ENCODE peak calls at places on chromosomes 3 and 15, in eight cellular contexts. W is dorsolateral prefrontal cortex, D is choroid plexus epithelial cell, E is HFFc6, Z is B cell, Y is GM23338, F is progenitor cell of endocrine pancreas, O is esophagus muscularis mucosa. Q is an unnamed sample.

GRCh38 chr15:75659928-75660645 is 12.4 kb downstream of the SNX33 start:
- DNase-seq in F (no peak), W (no peak), Z (no peak), D (no peak), O (no peak), Y (no peak), E (no peak), Q (no peak)

GRCh38 chr15:29952245-29952644 is 130.0 kb upstream of the TJP1 start:
- DNase-seq in Z (no peak), W (peak; percentile 81), F (no peak), Y (no peak), O (no peak), E (no peak), D (peak; percentile 41), Q (no peak)

GRCh38 chr15:46685096-46685495 is 1032.2 kb upstream of the SEMA6D start:
- DNase-seq in Z (no peak), E (no peak), Y (no peak), D (no peak), W (no peak), O (no peak), F (no peak), Q (no peak)

GRCh38 chr3:57464801-57465200 is 79.3 kb downstream of the DNAH12 start:
- DNase-seq in Y (peak; percentile 13), O (no peak), E (no peak), D (peak; percentile 49), Z (no peak), W (no peak), F (no peak), Q (no peak)

GRCh38 chr3:156826896-156827882 is 1.0 kb downstream of the LEKR1 start:
- DNase-seq in D (no peak), O (no peak), Z (no peak), Y (peak; percentile 74), F (no peak), E (no peak), W (no peak), Q (no peak)

GRCh38 chr3:100033184-100033583 is 81.1 kb downstream of the FILIP1L start:
- DNase-seq in W (no peak), D (peak; percentile 96), Y (no peak), E (peak; percentile 24), F (no peak), O (no peak), Z (no peak), Q (no peak)

GRCh38 chr3:106277731-106278130 is 408.9 kb upstream of the CBLB start:
- DNase-seq in O (no peak), Y (no peak), Z (no peak), F (no peak), E (no peak), W (no peak), D (no peak), Q (no peak)

GRCh38 chr3:141656771-141657170 is 81.3 kb upstream of the RNF7 start:
- DNase-seq in Z (no peak), F (no peak), D (peak; percentile 76), E (peak; percentile 62), O (peak; percentile 29), W (no peak), Y (no peak), Q (no peak)

GRCh38 chr3:140903196-140903595 is 38.4 kb upstream of the SLC25A36 start:
- DNase-seq in E (no peak), O (no peak), Y (no peak), D (peak; percentile 11), Z (no peak), W (no peak), F (no peak), Q (no peak)

GRCh38 chr15:27770769-27771554 is 328.2 kb downstream of the OCA2 start:
- DNase-seq in O (no peak), Y (no peak), W (no peak), F (no peak), D (no peak), E (no peak), Z (no peak), Q (no peak)

GRCh38 chr3:169966951-169967915 is 626 bp downstream of the SEC62 start:
- DNase-seq in W (peak; percentile 48), F (peak; percentile 52), D (peak; percentile 66), Y (peak; percentile 72), Z (peak; percentile 76), E (peak; percentile 32), O (peak; percentile 93), Q (no peak)

GRCh38 chr15:66251790-66252355 is 1.7 kb downstream of the MEGF11 start:
- DNase-seq in E (no peak), W (no peak), O (no peak), Y (peak; percentile 65), Z (peak; percentile 54), F (no peak), D (no peak), Q (no peak)

GRCh38 chr3:149339931-149340309 is 6.5 kb upstream of the TM4SF18 start:
- DNase-seq in Y (peak; percentile 66), W (no peak), Z (no peak), D (peak; percentile 96), O (peak; percentile 95), E (peak; percentile 95), F (no peak), Q (no peak)

GRCh38 chr3:25903371-25903770 is 113.5 kb downstream of the OXSM start:
- DNase-seq in W (no peak), Y (no peak), Z (no peak), E (no peak), O (no peak), F (no peak), D (no peak), Q (no peak)

GRCh38 chr3:1082024-1082633 is 10.7 kb upstream of the CNTN6 start:
- DNase-seq in O (no peak), Y (peak; percentile 85), E (no peak), F (peak; percentile 22), W (peak; percentile 29), D (peak; percentile 71), Z (no peak), Q (peak; percentile 7)

GRCh38 chr15:77418341-77419049 is 1.4 kb downstream of the PEAK1 start:
- DNase-seq in O (no peak), Z (no peak), E (peak; percentile 45), Y (no peak), F (no peak), W (no peak), D (peak; percentile 26), Q (no peak)

GRCh38 chr15:29668120-29668602 is 154.1 kb downstream of the TJP1 start:
- DNase-seq in Z (no peak), Y (peak; percentile 96), D (peak; percentile 97), O (no peak), W (peak; percentile 68), F (peak; percentile 60), E (peak; percentile 75), Q (peak; percentile 1)

GRCh38 chr15:97995881-97996603 is 35.5 kb downstream of the ARRDC4 start:
- DNase-seq in Y (peak; percentile 61), W (no peak), O (no peak), F (no peak), Z (no peak), E (no peak), D (peak; percentile 19), Q (no peak)

GRCh38 chr3:40427045-40427669 is 30.0 kb upstream of the RPL14 start:
- DNase-seq in W (no peak), D (no peak), O (no peak), Y (no peak), F (no peak), E (no peak), Z (no peak), Q (no peak)

GRCh38 chr15:22933641-22934061 is 46.5 kb downstream of the CYFIP1 start:
- DNase-seq in E (no peak), Y (no peak), D (peak; percentile 41), O (no peak), Z (no peak), W (no peak), F (no peak), Q (peak; percentile 21)

GRCh38 chr3:32296251-32297204 is 58.0 kb downstream of the CMTM8 start:
- DNase-seq in W (peak; percentile 21), E (peak; percentile 35), Z (peak; percentile 63), F (peak; percentile 23), D (peak; percentile 78), O (no peak), Y (peak; percentile 86), Q (peak; percentile 12)
- TF ChIP-seq CTCF in W (peak; percentile 76), E (peak; percentile 93), Z (peak; percentile 94), F (peak; percentile 90), D (peak; percentile 92), O (peak; percentile 89), Y (peak; percentile 99), Q (peak; percentile 91)

GRCh38 chr3:8640223-8640622 is 4.4 kb downstream of the SSUH2 start:
- DNase-seq in Y (no peak), Z (no peak), O (no peak), E (no peak), W (no peak), F (no peak), D (no peak), Q (no peak)
- TF ChIP-seq CTCF in Y (no peak), Z (no peak), O (no peak), E (no peak), W (no peak), F (no peak), D (no peak), Q (no peak)

GRCh38 chr3:187709155-187709554 is 6.8 kb upstream of the RTP2 start:
- DNase-seq in O (no peak), F (no peak), E (no peak), Z (no peak), W (no peak), D (no peak), Y (peak; percentile 53), Q (no peak)
- TF ChIP-seq CTCF in O (no peak), F (peak; percentile 43), E (peak; percentile 48), Z (no peak), W (no peak), D (peak; percentile 43), Y (peak; percentile 53), Q (peak; percentile 3)

GRCh38 chr15:70060214-70061085 is 37.3 kb downstream of the TLE3 start:
- DNase-seq in D (no peak), O (no peak), Z (no peak), W (no peak), Y (no peak), F (no peak), E (no peak), Q (no peak)

GRCh38 chr15:70062321-70062956 is 35.3 kb downstream of the TLE3 start:
- DNase-seq in D (peak; percentile 94), O (no peak), Y (no peak), W (peak; percentile 66), Z (no peak), F (no peak), E (peak; percentile 92), Q (no peak)

GRCh38 chr15:70061086-70061370 is 36.7 kb downstream of the TLE3 start:
- DNase-seq in Z (no peak), F (no peak), E (no peak), O (no peak), W (peak; percentile 57), D (peak; percentile 29), Y (no peak), Q (no peak)

GRCh38 chr15:70063284-70063991 is 34.3 kb downstream of the TLE3 start:
- DNase-seq in Y (no peak), Z (no peak), E (no peak), D (no peak), F (no peak), W (no peak), O (no peak), Q (no peak)

DNA sequence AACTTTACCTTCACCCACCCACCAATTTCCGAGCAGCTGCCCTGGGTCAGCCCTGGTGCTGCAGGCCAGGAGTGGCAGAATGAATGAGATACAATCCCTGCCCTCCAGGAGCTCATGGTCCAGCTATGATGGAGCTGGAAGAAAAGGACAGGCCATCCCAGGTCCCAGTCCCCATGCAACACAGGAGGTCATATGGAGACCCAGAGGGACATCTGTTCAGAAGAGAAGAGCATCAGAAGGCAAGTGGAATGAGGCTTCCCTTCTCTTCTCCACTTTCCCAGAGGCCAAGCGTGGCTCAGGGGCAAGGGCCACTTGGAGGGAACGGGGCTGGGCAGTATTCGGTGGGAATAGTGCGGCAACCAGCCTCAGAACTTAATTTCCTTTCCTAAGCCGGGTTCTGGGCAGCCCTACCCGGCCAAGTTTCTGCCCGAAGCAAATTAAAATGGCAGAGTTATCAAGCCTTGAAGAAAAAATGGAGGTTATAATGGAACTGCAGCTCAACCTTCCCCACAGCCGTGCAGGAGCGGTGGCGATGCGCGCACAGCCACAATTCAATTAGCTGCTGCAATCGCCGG is 35.9 kb downstream of the TLE3 start:
- DNase-seq in W (no peak), Z (no peak), Y (no peak), F (no peak), O (no peak), E (no peak), D (no peak), Q (no peak)
- TF ChIP-seq CTCF in W (no peak), Z (no peak), Y (no peak), F (no peak), O (no peak), E (no peak), D (no peak), Q (no peak)

Q was measured in GM12864.